ENCODE peak calls at places on chromosomes 4 and X, in eight cellular contexts. H, W, C, Z, A, F, K and M are unnamed samples.

GRCh38 chr4:76200771-76201224 is 12.8 kb downstream of the SCARB2 start:
- DNase-seq in Z (peak; percentile 78), A (peak; percentile 59), W (no peak), K (no peak), F (no peak), H (peak; percentile 97), C (no peak), M (no peak)

GRCh38 chr4:83285022-83285387 is 407 bp upstream of the COQ2 start:
- DNase-seq in A (no peak), W (no peak), H (peak; percentile 20), K (no peak), Z (no peak), F (peak; percentile 23), C (peak; percentile 8), M (no peak)

GRCh38 chr4:5708829-5709680 is 696 bp upstream of the EVC2 start:
- DNase-seq in F (no peak), H (no peak), A (no peak), W (no peak), C (no peak), K (no peak), Z (no peak), M (no peak)

GRCh38 chrX:151973851-151974335 is 583 bp downstream of the GABRE start:
- DNase-seq in C (no peak), W (no peak), H (no peak), A (peak; percentile 53), Z (peak; percentile 54), F (peak; percentile 19), K (no peak), M (peak; percentile 3)

GRCh38 chr4:127783026-127783769 is 1.1 kb downstream of the HSPA4L start:
- DNase-seq in K (no peak), A (peak; percentile 67), H (peak; percentile 31), F (peak; percentile 46), Z (peak; percentile 56), C (peak; percentile 35), W (no peak), M (peak; percentile 45)

GRCh38 chrX:115459883-115460564 is 101.0 kb upstream of the PLS3 start:
- DNase-seq in K (no peak), H (no peak), F (no peak), C (peak; percentile 17), Z (no peak), A (no peak), W (no peak), M (no peak)

GRCh38 chrX:22339459-22339858 is 66.7 kb downstream of the CBLL2 start:
- DNase-seq in F (no peak), H (no peak), Z (no peak), C (no peak), A (no peak), W (no peak), K (no peak), M (no peak)

GRCh38 chr4:98969813-98970212 is 25.7 kb upstream of the METAP1 start:
- DNase-seq in C (no peak), F (peak; percentile 12), A (no peak), H (no peak), K (no peak), Z (no peak), W (no peak), M (no peak)

DNA sequence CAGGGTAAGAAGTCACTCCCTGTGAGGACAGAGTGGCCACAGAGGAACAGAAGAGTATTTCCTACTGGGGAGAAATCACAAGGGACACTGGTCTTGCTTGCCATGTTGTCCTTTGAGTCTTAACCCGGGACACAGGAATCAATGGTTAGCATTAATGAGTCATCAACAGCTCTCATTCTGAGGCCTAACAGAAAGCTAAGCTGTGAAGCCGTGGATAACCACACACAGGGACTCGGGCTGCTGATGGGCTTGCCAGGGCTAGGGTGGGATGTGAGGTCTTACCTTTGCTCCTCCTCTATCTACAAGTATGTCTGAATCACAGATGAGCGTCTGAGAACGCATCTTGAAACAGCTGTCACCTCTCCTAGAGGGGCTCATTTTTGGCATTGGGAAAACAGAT is 22.2 kb downstream of the HELT start:
- DNase-seq in C (no peak), W (no peak), H (no peak), F (no peak), A (no peak), K (no peak), Z (no peak), M (no peak)
- H3K27ac ChIP-seq in C (no peak overlapping the region), W (no peak overlapping the region), H (no peak overlapping the region), F (no peak overlapping the region), A (no peak overlapping the region), K (no peak overlapping the region), Z (no peak overlapping the region), M (no peak overlapping the region)

DNA sequence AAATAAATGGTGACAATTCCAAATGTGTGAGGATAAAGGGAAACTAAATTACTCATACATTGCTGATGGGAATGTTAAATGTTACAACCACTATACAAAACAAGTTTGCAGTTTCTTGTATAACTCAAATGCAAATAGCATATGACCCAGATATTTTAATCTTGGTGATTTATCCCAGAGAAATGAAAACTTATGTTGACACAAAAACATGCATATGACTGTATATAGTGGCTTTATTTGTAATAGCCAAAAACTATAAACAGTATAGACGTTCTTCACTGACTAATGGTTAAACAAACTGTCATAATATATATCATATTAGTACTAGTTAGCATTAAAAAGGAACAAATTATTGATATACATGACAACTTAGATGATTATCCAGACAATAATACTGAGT is 619.2 kb downstream of the PDHA2 start:
- DNase-seq in F (no peak), A (no peak), H (no peak), Z (no peak), C (peak; percentile 25), W (no peak), K (no peak), M (no peak)
- H3K4me1 ChIP-seq in F (no peaks in the 10 kb centered on the region), A (no peaks in the 10 kb centered on the region), H (no peaks in the 10 kb centered on the region), Z (no peaks in the 10 kb centered on the region), C (no peaks in the 10 kb centered on the region), W (no peaks in the 10 kb centered on the region), K (no peaks in the 10 kb centered on the region), M (no peaks in the 10 kb centered on the region)

DNA sequence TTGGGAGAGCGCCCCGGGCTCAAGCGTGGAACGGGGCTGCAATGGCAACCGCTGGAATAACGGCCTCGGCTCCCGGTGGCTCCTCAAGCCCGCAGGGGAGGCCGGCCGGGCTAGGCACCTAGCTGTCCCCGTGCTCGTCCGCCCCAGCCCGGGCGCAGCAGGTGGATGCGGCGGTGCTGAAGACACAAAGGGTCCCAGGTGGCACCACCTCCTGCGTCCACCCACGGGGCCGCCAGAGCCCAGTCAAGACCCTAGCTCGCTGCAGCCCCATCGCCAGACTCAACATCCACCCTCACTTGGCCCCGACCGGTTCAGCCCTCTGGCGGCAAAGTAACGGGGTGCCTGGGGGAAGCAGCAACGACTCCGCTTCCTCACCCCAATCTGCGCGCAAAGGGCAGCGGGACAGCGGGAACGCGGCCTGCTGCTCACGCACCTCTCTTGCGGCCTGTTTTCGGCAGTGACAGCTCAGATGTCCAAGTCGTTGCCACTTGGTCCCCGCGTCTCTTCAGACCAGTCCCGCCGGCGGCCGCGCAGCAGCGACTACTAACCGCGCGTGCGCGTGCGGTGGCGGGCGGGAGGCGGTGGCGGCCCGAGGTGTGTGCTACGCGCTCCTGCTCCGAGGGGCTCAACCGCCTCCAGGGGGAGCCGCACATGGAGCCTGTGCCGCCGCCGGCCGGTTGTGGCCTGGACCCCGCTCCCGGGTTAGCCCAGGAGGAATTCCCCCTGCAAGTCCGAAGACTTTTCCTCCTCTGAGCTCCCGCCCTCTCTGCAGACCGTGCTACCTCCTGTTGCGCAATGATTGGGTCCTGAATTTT is at the start of gene CLGN:
- DNase-seq in H (no peak), C (peak; percentile 66), Z (peak; percentile 69), K (peak; percentile 40), A (peak; percentile 73), F (peak; percentile 95), W (peak; percentile 12), M (no peak)
- H3K27ac ChIP-seq in H (no peak within 1 kb of the TSS), C (peak within 1 kb of the TSS; percentile 25), Z (no peak within 1 kb of the TSS), K (no peak within 1 kb of the TSS), A (no peak within 1 kb of the TSS), F (no peak within 1 kb of the TSS), W (no peak within 1 kb of the TSS), M (no peak within 1 kb of the TSS)

GRCh38 chr4:85669992-85670548 is 195.1 kb downstream of the ARHGAP24 start:
- DNase-seq in H (no peak), C (no peak), Z (no peak), W (no peak), K (no peak), F (no peak), A (no peak), M (no peak)
- H3K4me1 ChIP-seq in H (no peaks in the 10 kb centered on the region), C (no peaks in the 10 kb centered on the region), Z (peaks cover 6% of the 10 kb centered on the region), W (no peaks in the 10 kb centered on the region), K (no peaks in the 10 kb centered on the region), F (no peaks in the 10 kb centered on the region), A (peaks cover 20% of the 10 kb centered on the region), M (no peaks in the 10 kb centered on the region)

GRCh38 chr4:157013656-157014055 is 42.1 kb upstream of the PDGFC start:
- DNase-seq in H (no peak), W (no peak), C (peak; percentile 28), Z (no peak), F (no peak), A (no peak), K (no peak), M (no peak)

GRCh38 chr4:157014621-157015591 is 43.3 kb upstream of the PDGFC start:
- DNase-seq in Z (no peak), H (no peak), C (peak; percentile 69), W (no peak), A (no peak), K (no peak), F (no peak), M (no peak)

GRCh38 chr4:157010630-157011029 is 39.0 kb upstream of the PDGFC start:
- DNase-seq in C (no peak), F (no peak), Z (no peak), H (no peak), A (no peak), K (no peak), W (no peak), M (no peak)

GRCh38 chr4:157012296-157012695 is 40.7 kb upstream of the PDGFC start:
- DNase-seq in A (no peak), Z (no peak), H (no peak), W (no peak), F (no peak), C (no peak), K (no peak), M (no peak)

DNA sequence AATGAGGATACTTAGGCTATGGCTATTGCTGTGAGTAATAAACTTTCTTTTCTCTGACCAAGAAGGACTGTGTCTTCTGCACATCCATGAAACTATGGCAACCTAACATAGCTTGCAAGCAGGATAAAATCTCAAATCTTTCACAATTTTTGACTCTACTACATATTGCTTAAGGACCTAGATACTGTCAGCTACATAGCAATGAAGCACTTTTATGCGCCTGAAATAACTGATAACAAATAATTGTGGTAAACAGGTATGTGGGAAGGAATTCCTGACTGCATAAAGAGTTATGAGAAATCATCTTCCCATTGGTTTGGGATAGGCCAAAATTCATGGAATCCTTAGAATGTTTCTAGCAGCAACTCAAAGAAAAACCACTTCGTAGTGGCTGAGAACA is 41.2 kb upstream of the PDGFC start:
- DNase-seq in F (no peak), C (peak; percentile 20), A (no peak), W (no peak), K (no peak), Z (no peak), H (no peak), M (no peak)
- H3K27ac ChIP-seq in F (peak overlapping the region; percentile 41), C (no peak overlapping the region), A (no peak overlapping the region), W (no peak overlapping the region), K (no peak overlapping the region), Z (no peak overlapping the region), H (no peak overlapping the region), M (no peak overlapping the region)